ENCODE peak calls at places on chromosomes 2 and 18, in four cellular contexts. M, D, G and A are unnamed samples. For H3K79me2, the result is how much of the 10 kb centered on the place peaks cover.

GRCh38 chr2:85433511-85434089 is 15.1 kb downstream of the SH2D6 start:
- DNase-seq in M (no peak), D (no peak), G (no peak), A (no peak)

GRCh38 chr2:95278051-95278471 is 3.8 kb downstream of the PROM2 start:
- DNase-seq in M (no peak), D (no peak), G (no peak), A (no peak)

GRCh38 chr18:47204908-47205522 is 28.9 kb upstream of the IER3IP1 start:
- DNase-seq in M (no peak), D (peak), G (peak), A (peak)

GRCh38 chr2:74345272-74345943 is 2.2 kb upstream of the SLC4A5 start:
- DNase-seq in M (no peak), D (no peak), G (no peak), A (no peak)

GRCh38 chr2:237446333-237446654 is 32.3 kb upstream of the COL6A3 start:
- DNase-seq in M (no peak), D (no peak), G (no peak), A (peak)

GRCh38 chr2:205546417-205546816 is 135.9 kb upstream of the NRP2 start:
- DNase-seq in M (no peak), D (no peak), G (no peak), A (no peak)

GRCh38 chr2:241818943-241819270 is 9.9 kb downstream of the NEU4 start:
- DNase-seq in M (no peak), D (no peak), G (no peak), A (no peak)

GRCh38 chr2:3539836-3540235 is 18.3 kb downstream of the RNASEH1 start:
- DNase-seq in M (no peak), D (no peak), G (no peak), A (no peak)

GRCh38 chr2:205481861-205482260 is 200.4 kb upstream of the NRP2 start:
- DNase-seq in M (no peak), D (no peak), G (no peak), A (no peak)

GRCh38 chr2:108268001-108268400 is 20.7 kb upstream of the SULT1C2 start:
- DNase-seq in M (no peak), D (no peak), G (no peak), A (peak)

GRCh38 chr2:141137121-141137693 is 993.6 kb downstream of the LRP1B start:
- DNase-seq in M (no peak), D (no peak), G (no peak), A (no peak)

GRCh38 chr2:82839046-82839445 is 1620.0 kb downstream of the SUCLG1 start:
- DNase-seq in M (no peak), D (no peak), G (no peak), A (no peak)

GRCh38 chr2:203936949-203937348 is 386 bp downstream of the ICOS start:
- DNase-seq in M (no peak), D (no peak), G (no peak), A (no peak)

GRCh38 chr2:64024259-64024949 is 5.2 kb upstream of the VPS54 start:
- DNase-seq in M (no peak), D (no peak), G (no peak), A (no peak)

GRCh38 chr18:57430166-57430958 is 4.8 kb upstream of the ONECUT2 start:
- DNase-seq in M (no peak), D (peak), G (peak), A (no peak)

GRCh38 chr2:234451852-234452625 is 44.8 kb downstream of the ARL4C start:
- DNase-seq in M (no peak), D (no peak), G (no peak), A (peak)

GRCh38 chr2:221573430-221574230 is 1.5 kb upstream of the EPHA4 start:
- DNase-seq in M (no peak), D (peak), G (peak), A (peak)

GRCh38 chr2:86695053-86695691 is 24.9 kb upstream of the RMND5A start:
- DNase-seq in M (no peak), D (peak), G (peak), A (peak)

GRCh38 chr2:6946722-6947121 is 29.5 kb downstream of the RNF144A start:
- DNase-seq in M (no peak), D (no peak), G (no peak), A (no peak)

GRCh38 chr18:11154369-11154982 is 5.1 kb upstream of the PIEZO2 start:
- DNase-seq in M (no peak), D (no peak), G (peak), A (peak)

GRCh38 chr2:140027320-140027719 is 1247.1 kb upstream of the NXPH2 start:
- DNase-seq in M (no peak), D (peak), G (peak), A (no peak)

GRCh38 chr2:2743164-2743571 is 412.1 kb upstream of the MYT1L start:
- DNase-seq in M (no peak), D (no peak), G (peak), A (no peak)

GRCh38 chr2:180002198-180002597 is 4.9 kb downstream of the CWC22 start:
- DNase-seq in M (no peak), D (no peak), G (no peak), A (no peak)

GRCh38 chr2:17194083-17194482 is 324.2 kb downstream of the RAD51AP2 start:
- DNase-seq in M (no peak), D (no peak), G (peak), A (peak)

GRCh38 chr2:200741468-200742202 is 70.1 kb upstream of the BZW1 start:
- DNase-seq in M (no peak), D (peak), G (peak), A (no peak)

GRCh38 chr2:70641263-70641784 is 87.7 kb upstream of the TGFA start:
- DNase-seq in M (no peak), D (no peak), G (no peak), A (no peak)

GRCh38 chr2:224816816-224817215 is 100.7 kb upstream of the CCDC195 start:
- DNase-seq in M (no peak), D (no peak), G (no peak), A (peak)

GRCh38 chr2:239267411-239267941 is 133.3 kb downstream of the HDAC4 start:
- DNase-seq in M (no peak), D (no peak), G (no peak), A (peak)

GRCh38 chr2:207269021-207269420 is 103.3 kb upstream of the KLF7 start:
- DNase-seq in M (no peak), D (no peak), G (no peak), A (no peak)

GRCh38 chr18:24400587-24400986 is 3.0 kb upstream of the OSBPL1A start:
- DNase-seq in M (no peak), D (no peak), G (no peak), A (no peak)

GRCh38 chr18:12335503-12335902 is 27.5 kb downstream of the TUBB6 start:
- DNase-seq in M (no peak), D (no peak), G (no peak), A (no peak)

GRCh38 chr2:208638059-208638458 is 231.5 kb downstream of the PTH2R start:
- DNase-seq in M (no peak), D (no peak), G (peak), A (no peak)

GRCh38 chr2:3441465-3441864 is 62.0 kb downstream of the TRAPPC12 start:
- DNase-seq in M (no peak), D (no peak), G (no peak), A (no peak)

GRCh38 chr2:88452980-88453582 is 588 bp upstream of the FOXI3 start:
- DNase-seq in M (no peak), D (no peak), G (peak), A (no peak)

GRCh38 chr2:195543063-195543462 is 114.0 kb upstream of the SLC39A10 start:
- DNase-seq in M (no peak), D (no peak), G (no peak), A (no peak)

GRCh38 chr2:195543902-195544894 is 112.8 kb upstream of the SLC39A10 start:
- DNase-seq in M (no peak), D (no peak), G (no peak), A (no peak)

GRCh38 chr2:195545811-195546210 is 111.2 kb upstream of the SLC39A10 start:
- DNase-seq in M (no peak), D (no peak), G (no peak), A (no peak)

GRCh38 chr2:195548198-195548940 is 108.7 kb upstream of the SLC39A10 start:
- DNase-seq in M (no peak), D (no peak), G (no peak), A (no peak)
- H2AK5ac ChIP-seq in M (no peak), D (no peak), G (no peak), A (no peak)

GRCh38 chr2:174516495-174517378 is 29.9 kb upstream of the GPR155 start:
- DNase-seq in M (no peak), D (no peak), G (no peak), A (no peak)
- H3K79me2 ChIP-seq in M (under half), D (under half), G (under half), A (under half)

GRCh38 chr2:232204457-232204931 is 174.1 kb upstream of the ALPP start:
- DNase-seq in M (no peak), D (no peak), G (no peak), A (peak)

GRCh38 chr2:232207174-232207573 is 171.4 kb upstream of the ALPP start:
- DNase-seq in M (no peak), D (no peak), G (no peak), A (no peak)

GRCh38 chr2:232200195-232200594 is 178.4 kb upstream of the ALPP start:
- DNase-seq in M (no peak), D (no peak), G (peak), A (peak)

GRCh38 chr2:232203166-232203891 is 175.2 kb upstream of the ALPP start:
- DNase-seq in M (no peak), D (no peak), G (no peak), A (no peak)

DNA sequence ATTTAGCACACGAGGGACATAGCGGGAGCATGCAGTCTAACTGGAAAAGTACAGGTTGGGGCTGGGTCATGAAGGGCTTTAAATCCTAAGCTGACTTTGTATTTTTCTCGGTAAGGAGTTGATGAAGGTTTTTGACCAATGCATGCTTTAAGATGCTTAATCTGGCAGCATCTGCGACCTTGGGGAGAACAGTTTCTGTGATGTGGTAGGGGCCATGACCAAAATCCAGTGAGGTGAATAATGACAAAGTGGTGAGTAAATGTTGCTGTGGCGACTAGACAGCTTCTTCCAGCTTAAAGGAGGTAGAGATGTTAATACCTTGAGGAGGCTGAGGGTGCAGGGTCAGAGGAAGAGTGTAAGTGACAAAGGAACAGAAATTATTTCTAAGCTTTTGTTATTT is 174.6 kb upstream of the ALPP start:
- DNase-seq in M (no peak), D (no peak), G (no peak), A (peak)
- H2AK5ac ChIP-seq in M (no peak), D (no peak), G (no peak), A (no peak)

GRCh38 chr2:101107246-101107645 is 43.9 kb downstream of the TBC1D8 start:
- DNase-seq in M (no peak), D (no peak), G (no peak), A (no peak)
- H3K79me2 ChIP-seq in M (half or more), D (under half), G (under half), A (under half)

GRCh38 chr18:2881490-2882195 is 34.8 kb downstream of the EMILIN2 start:
- DNase-seq in M (no peak), D (no peak), G (no peak), A (no peak)

GRCh38 chr18:2881088-2881487 is 34.3 kb downstream of the EMILIN2 start:
- DNase-seq in M (no peak), D (no peak), G (peak), A (no peak)

GRCh38 chr18:2883137-2883671 is 36.4 kb downstream of the EMILIN2 start:
- DNase-seq in M (no peak), D (no peak), G (no peak), A (no peak)

GRCh38 chr18:2880473-2880872 is 33.7 kb downstream of the EMILIN2 start:
- DNase-seq in M (no peak), D (no peak), G (no peak), A (no peak)

DNA sequence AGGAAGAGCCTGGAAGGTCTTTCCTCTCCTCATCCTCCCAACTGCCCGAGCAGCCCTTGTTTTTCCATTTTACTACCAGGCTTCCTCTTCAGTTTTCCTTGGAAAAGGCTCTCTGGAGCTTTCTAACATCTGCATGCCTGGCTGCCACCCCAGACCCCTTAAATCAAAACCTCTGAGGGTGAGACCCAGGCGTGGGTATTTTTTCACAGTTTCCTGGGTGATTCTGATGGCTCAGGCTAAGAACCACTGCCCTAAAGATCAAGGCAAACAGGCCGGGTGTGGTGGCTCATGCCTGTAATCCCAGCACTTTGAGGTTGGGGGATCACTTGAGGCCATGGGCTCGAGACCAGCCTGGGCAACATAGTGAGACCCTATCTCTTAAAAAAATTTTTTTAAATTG is 35.4 kb downstream of the EMILIN2 start:
- DNase-seq in M (no peak), D (no peak), G (no peak), A (no peak)
- H2AK5ac ChIP-seq in M (no peak), D (no peak), G (no peak), A (no peak)

GRCh38 chr2:60534034-60534393 is 19.4 kb downstream of the BCL11A start:
- DNase-seq in M (no peak), D (no peak), G (peak), A (no peak)

GRCh38 chr2:60538136-60538535 is 15.3 kb downstream of the BCL11A start:
- DNase-seq in M (no peak), D (no peak), G (no peak), A (no peak)

GRCh38 chr2:60533114-60534033 is 20.1 kb downstream of the BCL11A start:
- DNase-seq in M (no peak), D (no peak), G (no peak), A (no peak)

GRCh38 chr2:60536716-60537115 is 16.7 kb downstream of the BCL11A start:
- DNase-seq in M (no peak), D (no peak), G (no peak), A (no peak)

GRCh38 chr2:60535392-60536312 is 17.8 kb downstream of the BCL11A start:
- DNase-seq in M (no peak), D (no peak), G (no peak), A (no peak)
- H3K79me2 ChIP-seq in M (half or more), D (under half), G (under half), A (under half)

GRCh38 chr18:40976050-40976449 is 979.0 kb upstream of the PIK3C3 start:
- DNase-seq in M (no peak), D (no peak), G (no peak), A (no peak)
- H2AK5ac ChIP-seq in M (no peak), D (no peak), G (no peak), A (no peak)